ENCODE peak calls at places on chromosomes 2 and 18, in five cellular contexts. L is substantia nigra, J is GM23338, X is adrenal gland, Z is colonic mucosa. W is an unnamed sample.

GRCh38 chr2:120419955-120420354 is 74.0 kb downstream of the INHBB start:
- DNase-seq in Z (no peak), J (no peak), X (no peak), L (no peak), W (no peak)

GRCh38 chr2:206113148-206113547 is 27.2 kb upstream of the INO80D start:
- DNase-seq in L (no peak), Z (no peak), J (no peak), X (no peak), W (no peak)

GRCh38 chr2:234754126-234754525 is 197.7 kb upstream of the SH3BP4 start:
- DNase-seq in Z (no peak), L (no peak), J (no peak), X (no peak), W (no peak)

GRCh38 chr2:218960196-218961165 is 1.0 kb downstream of the CDK5R2 start:
- DNase-seq in L (no peak), X (no peak), J (peak; percentile 27), Z (no peak), W (peak; percentile 69)

GRCh38 chr2:43605079-43605655 is 9.3 kb upstream of the THADA start:
- DNase-seq in X (peak; percentile 47), J (peak; percentile 77), L (no peak), Z (no peak), W (peak; percentile 78)

GRCh38 chr2:168015274-168015953 is 232.0 kb downstream of the STK39 start:
- DNase-seq in J (no peak), Z (no peak), L (peak; percentile 15), X (no peak), W (no peak)

GRCh38 chr18:49597556-49597955 is 35.7 kb downstream of the LIPG start:
- DNase-seq in J (no peak), L (no peak), Z (no peak), X (no peak), W (peak; percentile 49)

GRCh38 chr18:10926565-10927194 is 222.7 kb downstream of the PIEZO2 start:
- DNase-seq in X (peak; percentile 31), Z (no peak), J (peak; percentile 29), L (no peak), W (no peak)

GRCh38 chr2:86021396-86022378 is 84.0 kb downstream of the POLR1A start:
- DNase-seq in L (no peak), Z (no peak), J (peak; percentile 34), X (no peak), W (peak; percentile 67)

GRCh38 chr2:46181789-46182530 is 115.2 kb upstream of the EPAS1 start:
- DNase-seq in L (no peak), Z (no peak), X (no peak), J (no peak), W (no peak)

GRCh38 chr2:210086292-210086691 is 83.9 kb downstream of the RPE start:
- DNase-seq in Z (no peak), J (no peak), X (no peak), L (no peak), W (no peak)

GRCh38 chr2:67108231-67108630 is 288.9 kb upstream of the ETAA1 start:
- DNase-seq in Z (no peak), J (no peak), X (no peak), L (no peak), W (no peak)

GRCh38 chr18:9417081-9417841 is 58.1 kb upstream of the RALBP1 start:
- DNase-seq in L (no peak), Z (no peak), X (no peak), J (peak; percentile 7), W (no peak)

GRCh38 chr2:63700276-63700675 is 111.5 kb downstream of the MDH1 start:
- DNase-seq in L (no peak), X (no peak), J (no peak), Z (no peak), W (no peak)

GRCh38 chr2:69995511-69995910 is 34.1 kb upstream of the ASPRV1 start:
- DNase-seq in L (no peak), J (no peak), X (no peak), Z (peak; percentile 56), W (peak; percentile 45)

GRCh38 chr2:196140213-196140612 is 31.2 kb downstream of the STK17B start:
- DNase-seq in L (no peak), X (no peak), J (no peak), Z (no peak), W (no peak)

GRCh38 chr2:159052157-159052561 is 83.7 kb downstream of the TANC1 start:
- DNase-seq in Z (no peak), J (no peak), X (no peak), L (no peak), W (no peak)

GRCh38 chr2:61420986-61421546 is 49.8 kb downstream of the USP34 start:
- DNase-seq in J (no peak), L (no peak), Z (no peak), X (no peak), W (no peak)

GRCh38 chr18:58666176-58666575 is 5.1 kb upstream of the MALT1 start:
- DNase-seq in Z (no peak), X (no peak), J (no peak), L (no peak), W (no peak)

GRCh38 chr2:70240599-70240998 is 7.8 kb downstream of the TIA1 start:
- DNase-seq in J (no peak), Z (no peak), X (no peak), L (no peak), W (no peak)

GRCh38 chr2:169711751-169712509 is 17.7 kb downstream of the PHOSPHO2 start:
- DNase-seq in L (no peak), X (no peak), J (peak; percentile 58), Z (peak; percentile 55), W (no peak)

GRCh38 chr18:62720766-62721613 is 5.6 kb downstream of the PHLPP1 start:
- DNase-seq in Z (no peak), X (no peak), L (no peak), J (no peak), W (no peak)

GRCh38 chr2:126902152-126902835 is 3.6 kb downstream of the TEX51 start:
- DNase-seq in J (no peak), Z (no peak), X (no peak), L (no peak), W (peak; percentile 24)

GRCh38 chr2:219002395-219003266 is 9.4 kb upstream of the CRYBA2 start:
- DNase-seq in L (no peak), J (peak; percentile 95), Z (peak; percentile 92), X (peak; percentile 45), W (peak; percentile 97)

GRCh38 chr18:79571221-79572092 is 108.1 kb upstream of the CTDP1 start:
- DNase-seq in L (no peak), J (no peak), Z (peak; percentile 15), X (peak; percentile 7), W (peak; percentile 43)

GRCh38 chr18:23573948-23574431 is 12.3 kb downstream of the NPC1 start:
- DNase-seq in L (no peak), Z (no peak), X (peak; percentile 91), J (peak; percentile 37), W (peak; percentile 73)
- H3K27ac ChIP-seq in L (peak overlapping the region; percentile 4), Z (peak overlapping the region; percentile 50), X (peak overlapping the region; percentile 91), J (peak overlapping the region; percentile 5), W (no peak overlapping the region)

GRCh38 chr2:88687384-88687783 is 4.1 kb upstream of the RPIA start:
- DNase-seq in X (no peak), Z (no peak), L (no peak), J (no peak), W (no peak)

GRCh38 chr2:88694015-88694414 is 2.5 kb downstream of the RPIA start:
- DNase-seq in J (no peak), L (no peak), Z (no peak), X (no peak), W (no peak)

GRCh38 chr2:88690591-88691338 is 708 bp upstream of the RPIA start:
- DNase-seq in Z (peak; percentile 64), J (peak; percentile 54), L (peak; percentile 49), X (peak; percentile 36), W (no peak)

GRCh38 chr2:88692187-88692586 is 714 bp downstream of the RPIA start:
- DNase-seq in Z (peak; percentile 47), X (peak; percentile 32), J (peak; percentile 53), L (no peak), W (peak; percentile 70)

DNA sequence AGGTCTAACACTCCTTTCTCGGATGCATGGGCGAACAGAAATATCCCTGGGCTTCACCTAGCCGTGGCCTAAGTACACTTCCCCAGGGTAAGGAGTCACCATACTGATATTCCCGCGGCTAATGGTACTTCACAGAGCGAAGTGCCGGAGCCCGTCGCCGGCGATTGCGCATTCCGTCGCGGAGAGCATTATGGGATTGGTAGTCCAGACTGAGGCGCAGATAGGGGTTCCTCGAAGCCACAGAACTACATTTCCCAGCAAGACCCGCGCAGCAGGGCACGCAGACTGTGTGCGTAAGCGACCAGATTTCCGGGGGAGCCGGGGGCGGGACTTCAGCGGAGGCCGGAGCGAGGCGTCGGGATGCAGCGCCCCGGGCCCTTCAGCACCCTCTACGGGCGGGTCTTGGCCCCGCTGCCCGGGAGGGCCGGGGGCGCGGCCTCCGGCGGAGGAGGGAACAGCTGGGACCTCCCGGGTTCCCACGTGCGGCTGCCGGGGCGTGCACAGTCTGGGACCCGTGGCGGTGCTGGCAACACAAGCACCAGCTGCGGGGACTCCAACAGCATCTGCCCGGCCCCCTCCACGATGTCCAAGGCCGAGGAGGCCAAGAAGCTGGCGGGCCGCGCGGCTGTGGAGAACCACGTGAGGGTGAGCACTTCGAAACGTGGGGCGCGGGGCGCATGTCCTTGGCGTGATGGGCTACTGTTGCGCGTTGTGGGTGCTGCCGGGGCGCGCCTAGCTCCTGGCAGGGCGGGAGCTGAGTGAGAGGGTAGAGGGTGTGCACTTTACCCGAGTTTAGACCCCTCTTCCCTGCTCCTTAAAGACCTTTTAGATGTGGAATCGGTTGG is at the start of gene RPIA:
- DNase-seq in Z (peak; percentile 99), J (peak; percentile 99), L (peak; percentile 99), X (peak; percentile 98), W (peak; percentile 99)
- H3K27ac ChIP-seq in Z (peak within 1 kb of the TSS; percentile 63), J (peak within 1 kb of the TSS; percentile 64), L (peak within 1 kb of the TSS; percentile 76), X (peak within 1 kb of the TSS; percentile 72), W (no peak within 1 kb of the TSS)

GRCh38 chr18:42937434-42937833 is 178.1 kb downstream of the RIT2 start:
- DNase-seq in L (no peak), Z (no peak), J (no peak), X (no peak), W (no peak)
- H3K27ac ChIP-seq in L (no peak overlapping the region), Z (no peak overlapping the region), J (no peak overlapping the region), X (no peak overlapping the region), W (no peak overlapping the region)

DNA sequence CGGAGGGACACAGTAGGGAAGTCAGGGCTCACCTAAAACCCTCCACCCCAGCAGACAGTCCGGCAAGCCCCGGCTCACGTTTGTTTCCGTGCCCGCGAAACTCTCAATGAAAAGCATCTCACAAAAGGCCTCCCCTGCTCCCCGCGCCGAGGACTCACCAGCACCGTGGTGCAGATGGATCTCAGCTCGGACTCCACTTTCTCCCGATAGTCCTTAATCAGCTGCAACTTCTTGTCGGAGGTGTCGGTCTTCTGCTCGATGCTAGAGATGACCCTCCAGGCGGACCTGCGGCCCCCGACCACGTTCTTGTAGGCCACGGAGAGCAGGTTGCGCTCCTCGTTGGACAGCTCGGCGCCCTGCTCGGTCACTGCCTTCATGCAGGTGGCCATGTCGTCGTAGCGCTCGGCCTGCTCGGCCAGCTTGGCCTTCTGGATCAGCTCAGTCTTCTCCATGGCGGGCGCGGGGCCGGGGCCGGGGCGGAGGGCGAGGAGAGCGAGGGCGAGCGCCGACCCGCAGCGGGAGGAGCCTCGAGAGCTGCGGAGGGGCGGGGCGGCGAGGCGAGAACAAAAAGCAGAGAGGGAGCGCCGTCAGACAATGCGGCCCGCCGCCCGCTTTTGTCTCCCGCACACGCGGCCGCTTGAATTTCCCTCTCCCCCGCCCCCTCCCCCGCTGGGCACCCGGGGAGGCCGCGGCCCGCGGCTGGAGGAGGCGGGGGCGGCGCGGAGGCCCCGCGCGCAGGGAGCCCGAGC is 622 bp downstream of the YWHAQ start:
- DNase-seq in L (peak; percentile 62), X (peak; percentile 79), J (peak; percentile 92), Z (peak; percentile 78), W (peak; percentile 92)
- H3K27ac ChIP-seq in L (peak overlapping the region; percentile 93), X (peak overlapping the region; percentile 94), J (peak overlapping the region; percentile 95), Z (peak overlapping the region; percentile 79), W (peak overlapping the region; percentile 99)

GRCh38 chr2:127953849-127954248 is 68.1 kb upstream of the AMMECR1L start:
- DNase-seq in J (no peak), X (no peak), Z (no peak), L (no peak), W (peak; percentile 11)
- H3K27ac ChIP-seq in J (no peak overlapping the region), X (peak overlapping the region; percentile 15), Z (peak overlapping the region; percentile 39), L (no peak overlapping the region), W (no peak overlapping the region)

W was measured in endodermal cell.